ENCODE peak calls at places on chromosomes 16 and 17, in six cellular contexts. One of them, this sample, is unnamed.

GRCh38 chr16:65154321-65154720 is 32.5 kb upstream of the CDH11 start:
- DNase-seq in Peyer's patch: no peak
- DNase-seq in midbrain: no peak
- DNase-seq in IMR-90: no peak
- DNase-seq in DMS79 treated with DMSO at 0.1 percent for 48 hours: no peak
- DNase-seq in MCF 10A: no peak
- DNase-seq in this sample: no peak

GRCh38 chr17:47875011-47875471 is 21.0 kb upstream of the SP2 start:
- DNase-seq in Peyer's patch: no peak
- DNase-seq in midbrain: no peak
- DNase-seq in IMR-90: no peak
- DNase-seq in DMS79 treated with DMSO at 0.1 percent for 48 hours: no peak
- DNase-seq in MCF 10A: no peak
- DNase-seq in this sample: no peak

GRCh38 chr16:89319883-89320716 is 102.6 kb downstream of the ZNF778 start:
- DNase-seq in Peyer's patch: no peak
- DNase-seq in midbrain: no peak
- DNase-seq in IMR-90: peak; percentile 85
- DNase-seq in DMS79 treated with DMSO at 0.1 percent for 48 hours: no peak
- DNase-seq in MCF 10A: peak; percentile 91
- DNase-seq in this sample: no peak

GRCh38 chr17:4948997-4949320 is 629 bp upstream of the PFN1 start:
- DNase-seq in Peyer's patch: peak; percentile 76
- DNase-seq in midbrain: no peak
- DNase-seq in IMR-90: peak; percentile 89
- DNase-seq in DMS79 treated with DMSO at 0.1 percent for 48 hours: no peak
- DNase-seq in MCF 10A: peak; percentile 90
- DNase-seq in this sample: no peak

GRCh38 chr17:63102034-63102433 is 136.0 kb downstream of the TANC2 start:
- DNase-seq in Peyer's patch: no peak
- DNase-seq in midbrain: no peak
- DNase-seq in IMR-90: no peak
- DNase-seq in DMS79 treated with DMSO at 0.1 percent for 48 hours: no peak
- DNase-seq in MCF 10A: no peak
- DNase-seq in this sample: no peak

GRCh38 chr16:80231888-80232287 is 308.9 kb upstream of the DYNLRB2 start:
- DNase-seq in Peyer's patch: no peak
- DNase-seq in midbrain: no peak
- DNase-seq in IMR-90: peak; percentile 94
- DNase-seq in DMS79 treated with DMSO at 0.1 percent for 48 hours: no peak
- DNase-seq in MCF 10A: peak; percentile 43
- DNase-seq in this sample: no peak

GRCh38 chr17:66287911-66288310 is 14.5 kb upstream of the PRKCA start:
- DNase-seq in Peyer's patch: no peak
- DNase-seq in midbrain: no peak
- DNase-seq in IMR-90: no peak
- DNase-seq in DMS79 treated with DMSO at 0.1 percent for 48 hours: no peak
- DNase-seq in MCF 10A: no peak
- DNase-seq in this sample: no peak

GRCh38 chr16:27439273-27440018 is 37.5 kb downstream of the IL21R start:
- DNase-seq in Peyer's patch: no peak
- DNase-seq in midbrain: no peak
- DNase-seq in IMR-90: no peak
- DNase-seq in DMS79 treated with DMSO at 0.1 percent for 48 hours: no peak
- DNase-seq in MCF 10A: no peak
- DNase-seq in this sample: no peak

GRCh38 chr16:8877894-8878522 is 4.1 kb upstream of the LITAFD start:
- DNase-seq in Peyer's patch: no peak
- DNase-seq in midbrain: no peak
- DNase-seq in IMR-90: no peak
- DNase-seq in DMS79 treated with DMSO at 0.1 percent for 48 hours: no peak
- DNase-seq in MCF 10A: no peak
- DNase-seq in this sample: no peak

GRCh38 chr17:62565817-62566216 is 61.7 kb upstream of the MRC2 start:
- DNase-seq in Peyer's patch: no peak
- DNase-seq in midbrain: no peak
- DNase-seq in IMR-90: peak; percentile 86
- DNase-seq in DMS79 treated with DMSO at 0.1 percent for 48 hours: no peak
- DNase-seq in MCF 10A: peak; percentile 35
- DNase-seq in this sample: no peak

GRCh38 chr16:49859139-49859947 is 3.4 kb upstream of the ZNF423 start:
- DNase-seq in Peyer's patch: no peak
- DNase-seq in midbrain: no peak
- DNase-seq in IMR-90: no peak
- DNase-seq in DMS79 treated with DMSO at 0.1 percent for 48 hours: no peak
- DNase-seq in MCF 10A: no peak
- DNase-seq in this sample: no peak

GRCh38 chr16:86306811-86307517 is 203.4 kb upstream of the FOXF1 start:
- DNase-seq in Peyer's patch: no peak
- DNase-seq in midbrain: no peak
- DNase-seq in IMR-90: peak; percentile 90
- DNase-seq in DMS79 treated with DMSO at 0.1 percent for 48 hours: no peak
- DNase-seq in MCF 10A: peak; percentile 82
- DNase-seq in this sample: no peak

GRCh38 chr16:87437911-87438610 is 45.9 kb downstream of the MAP1LC3B start:
- DNase-seq in Peyer's patch: no peak
- DNase-seq in midbrain: no peak
- DNase-seq in IMR-90: peak; percentile 40
- DNase-seq in DMS79 treated with DMSO at 0.1 percent for 48 hours: no peak
- DNase-seq in MCF 10A: no peak
- DNase-seq in this sample: no peak

GRCh38 chr17:1787301-1787902 is 25.5 kb downstream of the SERPINF1 start:
- DNase-seq in Peyer's patch: no peak
- DNase-seq in midbrain: no peak
- DNase-seq in IMR-90: peak; percentile 96
- DNase-seq in DMS79 treated with DMSO at 0.1 percent for 48 hours: no peak
- DNase-seq in MCF 10A: peak; percentile 88
- DNase-seq in this sample: no peak

GRCh38 chr17:5272313-5272712 is 9.8 kb upstream of the RABEP1 start:
- DNase-seq in Peyer's patch: no peak
- DNase-seq in midbrain: no peak
- DNase-seq in IMR-90: no peak
- DNase-seq in DMS79 treated with DMSO at 0.1 percent for 48 hours: no peak
- DNase-seq in MCF 10A: no peak
- DNase-seq in this sample: no peak

GRCh38 chr16:65910291-65910690 is 456.2 kb upstream of the CDH5 start:
- DNase-seq in Peyer's patch: no peak
- DNase-seq in midbrain: no peak
- DNase-seq in IMR-90: no peak
- DNase-seq in DMS79 treated with DMSO at 0.1 percent for 48 hours: no peak
- DNase-seq in MCF 10A: no peak
- DNase-seq in this sample: no peak

GRCh38 chr16:76653390-76654026 is 376.3 kb downstream of the CNTNAP4 start:
- DNase-seq in Peyer's patch: no peak
- DNase-seq in midbrain: peak; percentile 82
- DNase-seq in IMR-90: peak; percentile 28
- DNase-seq in DMS79 treated with DMSO at 0.1 percent for 48 hours: no peak
- DNase-seq in MCF 10A: peak; percentile 79
- DNase-seq in this sample: no peak

GRCh38 chr16:10876799-10877341 is at the start of gene CIITA:
- DNase-seq in Peyer's patch: peak; percentile 95
- DNase-seq in midbrain: peak; percentile 60
- DNase-seq in IMR-90: peak; percentile 86
- DNase-seq in DMS79 treated with DMSO at 0.1 percent for 48 hours: no peak
- DNase-seq in MCF 10A: peak; percentile 94
- DNase-seq in this sample: no peak

GRCh38 chr17:76353004-76353598 is 615 bp downstream of the PRPSAP1 start:
- DNase-seq in Peyer's patch: no peak
- DNase-seq in midbrain: no peak
- DNase-seq in IMR-90: no peak
- DNase-seq in DMS79 treated with DMSO at 0.1 percent for 48 hours: peak; percentile 11
- DNase-seq in MCF 10A: no peak
- DNase-seq in this sample: no peak

GRCh38 chr16:86212706-86213426 is 297.5 kb upstream of the FOXF1 start:
- DNase-seq in Peyer's patch: no peak
- DNase-seq in midbrain: no peak
- DNase-seq in IMR-90: no peak
- DNase-seq in DMS79 treated with DMSO at 0.1 percent for 48 hours: no peak
- DNase-seq in MCF 10A: no peak
- DNase-seq in this sample: no peak

This sample was measured in glomerular endothelial cell.